ENCODE peak calls at places on chromosome 4, in seven cellular contexts. E, N, J, X, P, T and Y are unnamed samples.

GRCh38 chr4:184939978-184940377 is 78.3 kb upstream of the HELT start:
- DNase-seq in P (no peak), E (no peak), T (no peak), N (no peak), J (no peak), X (no peak), Y (no peak)

GRCh38 chr4:168095776-168096443 is 3.6 kb downstream of the ANXA10 start:
- DNase-seq in J (no peak), X (no peak), N (no peak), P (no peak), T (no peak), E (no peak), Y (no peak)

GRCh38 chr4:8694226-8694625 is 101.7 kb downstream of the CPZ start:
- DNase-seq in J (no peak), E (no peak), N (peak; percentile 10), P (no peak), T (no peak), X (no peak), Y (no peak)

GRCh38 chr4:79982587-79983327 is 90.3 kb downstream of the ANTXR2 start:
- DNase-seq in J (no peak), E (no peak), X (no peak), N (no peak), P (no peak), T (no peak), Y (no peak)

GRCh38 chr4:181548873-181549541 is 694.2 kb upstream of the TENM3 start:
- DNase-seq in P (no peak), T (peak; percentile 10), N (no peak), E (no peak), J (peak; percentile 1), X (peak; percentile 67), Y (no peak)

GRCh38 chr4:153198739-153199138 is 5.5 kb upstream of the TRIM2 start:
- DNase-seq in X (no peak), E (no peak), T (no peak), N (no peak), P (no peak), J (no peak), Y (no peak)

GRCh38 chr4:37758226-37758625 is 68.3 kb upstream of the PGM2 start:
- DNase-seq in E (no peak), X (no peak), N (no peak), J (peak; percentile 44), T (no peak), P (no peak), Y (no peak)

GRCh38 chr4:139738846-139739613 is 73.4 kb downstream of the MGST2 start:
- DNase-seq in N (no peak), X (no peak), P (no peak), J (peak; percentile 91), E (no peak), T (no peak), Y (no peak)

GRCh38 chr4:182881928-182882327 is 35.3 kb downstream of the DCTD start:
- DNase-seq in E (no peak), T (no peak), X (no peak), J (no peak), P (no peak), N (peak; percentile 85), Y (no peak)

GRCh38 chr4:118879409-118879808 is 9.2 kb upstream of the SYNPO2 start:
- DNase-seq in N (no peak), X (no peak), J (peak; percentile 13), P (no peak), E (no peak), T (no peak), Y (no peak)

GRCh38 chr4:151541438-151542071 is 132.6 kb downstream of the FHIP1A start:
- DNase-seq in J (no peak), T (no peak), P (no peak), N (peak; percentile 54), X (peak; percentile 21), E (no peak), Y (no peak)

GRCh38 chr4:187070158-187070557 is 346.5 kb upstream of the FAT1 start:
- DNase-seq in P (no peak), J (no peak), E (no peak), N (no peak), X (no peak), T (no peak), Y (no peak)

GRCh38 chr4:154626793-154627484 is 14.5 kb upstream of the FGG start:
- DNase-seq in J (peak; percentile 49), T (peak; percentile 62), X (peak; percentile 63), N (peak; percentile 79), E (no peak), P (peak; percentile 63), Y (peak; percentile 33)

GRCh38 chr4:87567191-87567590 is 38.0 kb upstream of the SPARCL1 start:
- DNase-seq in T (no peak), J (no peak), X (no peak), N (no peak), E (no peak), P (no peak), Y (no peak)

GRCh38 chr4:76704133-76704881 is 193.6 kb downstream of the SOWAHB start:
- DNase-seq in P (no peak), T (no peak), E (no peak), N (no peak), X (peak; percentile 68), J (no peak), Y (no peak)
- TF ChIP-seq JUND in P (no peak), T (peak; percentile 27), E (no peak), N (peak; percentile 47), X (peak; percentile 84), J (no peak), Y (no peak)

GRCh38 chr4:684611-685010 is 4.3 kb downstream of the SLC49A3 start:
- DNase-seq in T (no peak), P (no peak), X (no peak), J (no peak), E (no peak), N (peak; percentile 69), Y (no peak)
- TF ChIP-seq JUND in T (no peak), P (no peak), X (no peak), J (no peak), E (no peak), N (no peak), Y (no peak)

GRCh38 chr4:121072836-121073362 is 564 bp upstream of the NDNF start:
- DNase-seq in T (no peak), P (no peak), J (no peak), E (no peak), X (no peak), N (peak; percentile 25), Y (no peak)
- TF ChIP-seq JUND in T (no peak), P (no peak), J (no peak), E (no peak), X (no peak), N (no peak), Y (no peak)

GRCh38 chr4:124633285-124633941 is 79.1 kb downstream of the ANKRD50 start:
- DNase-seq in E (no peak), P (no peak), X (no peak), N (no peak), T (no peak), J (no peak), Y (peak; percentile 25)

GRCh38 chr4:124635331-124635730 is 77.2 kb downstream of the ANKRD50 start:
- DNase-seq in T (no peak), X (no peak), P (no peak), J (no peak), N (no peak), E (no peak), Y (no peak)

GRCh38 chr4:124636793-124637192 is 75.7 kb downstream of the ANKRD50 start:
- DNase-seq in N (no peak), J (no peak), P (no peak), E (no peak), X (no peak), T (peak; percentile 58), Y (no peak)

GRCh38 chr4:124632439-124632838 is 80.1 kb downstream of the ANKRD50 start:
- DNase-seq in N (no peak), J (no peak), T (no peak), E (no peak), X (no peak), P (no peak), Y (no peak)

GRCh38 chr4:124631760-124632159 is 80.8 kb downstream of the ANKRD50 start:
- DNase-seq in P (peak; percentile 21), T (no peak), J (no peak), N (no peak), X (peak; percentile 96), E (no peak), Y (peak; percentile 57)
- TF ChIP-seq JUND in P (peak; percentile 92), T (no peak), J (no peak), N (peak; percentile 83), X (peak; percentile 96), E (no peak), Y (no peak)

GRCh38 chr4:98148856-98149255 is 5.6 kb upstream of the STPG2 start:
- DNase-seq in E (no peak), T (no peak), X (no peak), J (no peak), P (no peak), N (no peak), Y (no peak)

DNA sequence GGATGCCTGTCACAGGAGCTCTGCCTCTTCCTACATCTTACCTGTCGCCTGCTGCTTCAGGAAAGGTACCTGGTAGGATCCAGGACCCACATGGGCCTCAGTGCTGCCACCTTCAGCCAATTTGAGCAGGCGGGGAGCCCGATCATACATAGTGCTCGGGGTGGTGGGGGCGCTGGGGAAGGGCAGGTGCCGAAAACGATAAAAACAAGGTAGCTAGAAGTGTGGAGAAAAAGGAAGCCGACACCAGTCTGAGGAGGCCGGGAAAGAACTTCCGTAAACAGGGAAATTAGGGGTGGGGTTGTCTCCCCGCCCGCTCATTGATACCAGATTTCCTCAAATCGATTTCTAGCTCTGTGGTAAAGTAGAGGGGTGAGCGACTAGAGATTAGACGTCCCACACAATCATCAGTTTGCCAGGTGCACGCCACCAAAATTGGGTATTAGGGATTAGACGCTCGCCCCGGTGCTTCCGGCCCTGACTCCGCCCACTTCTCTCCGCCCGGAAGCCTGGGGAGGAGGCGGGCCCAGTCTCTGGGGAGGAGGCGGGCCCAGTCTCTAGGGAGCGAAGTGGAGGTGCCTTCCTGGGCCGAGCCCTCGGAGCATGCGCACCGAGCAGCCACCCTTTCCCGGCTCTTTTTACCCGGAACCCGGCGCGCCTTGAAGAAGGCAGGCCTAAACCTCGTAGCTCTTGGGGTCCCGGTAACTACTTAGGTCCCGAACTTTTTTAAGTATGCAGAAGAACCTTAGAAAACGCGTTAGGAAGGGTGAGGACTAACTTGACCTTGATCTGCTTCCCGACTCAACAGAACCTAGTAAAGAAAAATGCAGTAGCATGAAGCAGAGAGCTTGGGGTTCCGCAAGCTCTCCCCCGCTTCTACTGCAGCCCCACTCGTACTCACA is at the start of gene STPG2:
- DNase-seq in J (peak; percentile 79), P (peak; percentile 76), T (peak; percentile 82), E (peak; percentile 51), N (peak; percentile 89), X (peak; percentile 83), Y (peak; percentile 92)
- TF ChIP-seq JUND in J (no peak), P (no peak), T (no peak), E (no peak), N (no peak), X (no peak), Y (no peak)

GRCh38 chr4:172011196-172011595 is 198.0 kb downstream of the GALNTL6 start:
- DNase-seq in T (no peak), P (no peak), N (no peak), J (no peak), E (no peak), X (no peak), Y (no peak)
- TF ChIP-seq JUND in T (no peak), P (no peak), N (no peak), J (no peak), E (no peak), X (no peak), Y (no peak)

DNA sequence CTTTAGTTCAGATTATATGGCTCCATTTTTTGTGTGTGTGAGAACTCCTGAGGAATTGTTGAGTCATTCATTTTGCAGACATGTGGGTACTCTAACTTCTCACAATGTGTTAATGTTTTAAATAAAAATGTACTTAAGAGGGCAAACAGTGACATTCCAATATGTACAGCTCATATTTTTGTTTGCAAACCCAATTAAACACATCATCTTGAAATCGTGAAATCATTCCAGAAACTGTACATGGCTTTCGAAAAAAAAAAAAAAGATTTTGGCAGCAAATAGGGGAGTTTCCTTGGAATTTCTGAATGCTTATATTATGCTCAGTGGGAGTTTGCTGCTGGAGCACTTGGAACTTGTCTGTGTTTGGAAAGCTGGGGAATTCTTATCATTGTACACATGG is 85.0 kb downstream of the HPGD start:
- DNase-seq in P (no peak), J (no peak), T (no peak), N (no peak), E (no peak), X (no peak), Y (no peak)
- TF ChIP-seq JUND in P (no peak), J (no peak), T (no peak), N (no peak), E (no peak), X (no peak), Y (no peak)